ENCODE peak calls at places on chromosome 6, in four cellular contexts. T is pancreas, Z is IMR-90, H is cardiac muscle cell. M is an unnamed sample.
A peak's percentile ranks its signal among the peaks of the same experiment; 100 is the strongest.

GRCh38 chr6:146472918-146473317 is 70.7 kb upstream of the RAB32 start:
- DNase-seq in H (no peak), Z (no peak), T (no peak), M (no peak)

GRCh38 chr6:143099647-143100046 is 39.0 kb downstream of the AIG1 start:
- DNase-seq in H (no peak), T (no peak), Z (no peak), M (no peak)

GRCh38 chr6:12280458-12280857 is 9.7 kb upstream of the EDN1 start:
- DNase-seq in H (peak; percentile 31), Z (peak; percentile 59), T (no peak), M (no peak)

GRCh38 chr6:121443953-121444590 is 8.6 kb downstream of the GJA1 start:
- DNase-seq in H (peak; percentile 36), T (no peak), Z (no peak), M (no peak)

GRCh38 chr6:82976179-82976578 is 89.5 kb downstream of the UBE3D start:
- DNase-seq in H (no peak), Z (no peak), T (no peak), M (no peak)

GRCh38 chr6:93424303-93425064 is 5.1 kb upstream of the EPHA7 start:
- DNase-seq in T (no peak), Z (no peak), H (peak; percentile 42), M (no peak)

GRCh38 chr6:25542984-25543383 is 109.0 kb upstream of the SCGN start:
- DNase-seq in Z (no peak), H (peak; percentile 9), T (no peak), M (no peak)

GRCh38 chr6:148869589-148869988 is 122.8 kb downstream of the UST start:
- DNase-seq in T (no peak), Z (peak; percentile 98), H (peak; percentile 62), M (no peak)

GRCh38 chr6:56749632-56750151 is 107.0 kb upstream of the DST start:
- DNase-seq in Z (peak; percentile 89), T (no peak), H (peak; percentile 32), M (no peak)

GRCh38 chr6:52014391-52014790 is 73.0 kb downstream of the PKHD1 start:
- DNase-seq in T (no peak), Z (no peak), H (no peak), M (no peak)

GRCh38 chr6:41492261-41492891 is 53.8 kb upstream of the FOXP4 start:
- DNase-seq in T (no peak), Z (no peak), H (no peak), M (peak; percentile 46)

GRCh38 chr6:63427951-63428350 is 108.2 kb upstream of the LGSN start:
- DNase-seq in Z (no peak), H (no peak), T (no peak), M (no peak)

GRCh38 chr6:108168501-108168979 is 2.7 kb downstream of the NR2E1 start:
- DNase-seq in H (peak; percentile 28), Z (no peak), T (no peak), M (peak; percentile 71)

GRCh38 chr6:15623282-15624116 is 39.3 kb downstream of the DTNBP1 start:
- DNase-seq in T (no peak), H (peak; percentile 53), Z (peak; percentile 43), M (no peak)

GRCh38 chr6:1485678-1486077 is 96.3 kb downstream of the FOXF2 start:
- DNase-seq in H (peak; percentile 80), T (no peak), Z (peak; percentile 94), M (no peak)

GRCh38 chr6:37303891-37304503 is 46.1 kb upstream of the TMEM217 start:
- DNase-seq in T (no peak), H (peak; percentile 61), Z (peak; percentile 60), M (no peak)

GRCh38 chr6:21885532-21886089 is 292.1 kb downstream of the SOX4 start:
- DNase-seq in Z (peak; percentile 85), H (peak; percentile 88), T (peak; percentile 18), M (no peak)

GRCh38 chr6:108847738-108848115 is 495 bp upstream of the ARMC2 start:
- DNase-seq in H (no peak), Z (no peak), T (no peak), M (no peak)

GRCh38 chr6:123742626-123743025 is 61.0 kb upstream of the NKAIN2 start:
- DNase-seq in H (peak; percentile 2), Z (no peak), T (no peak), M (no peak)

GRCh38 chr6:71248306-71248705 is 40.3 kb upstream of the OGFRL1 start:
- DNase-seq in Z (peak; percentile 75), H (peak; percentile 44), T (no peak), M (no peak)

GRCh38 chr6:84798257-84798656 is 33.9 kb upstream of the TBX18 start:
- DNase-seq in Z (no peak), T (no peak), H (peak; percentile 78), M (no peak)

GRCh38 chr6:55069132-55069781 is 105.1 kb upstream of the HCRTR2 start:
- DNase-seq in H (peak; percentile 71), T (peak; percentile 36), Z (peak; percentile 66), M (no peak)

GRCh38 chr6:21914121-21914973 is 320.8 kb downstream of the SOX4 start:
- DNase-seq in Z (peak; percentile 37), H (peak; percentile 50), T (peak; percentile 59), M (peak; percentile 79)

GRCh38 chr6:90548001-90548400 is 38.9 kb downstream of the MAP3K7 start:
- DNase-seq in Z (peak; percentile 16), H (no peak), T (no peak), M (no peak)

GRCh38 chr6:12791371-12791770 is 74.8 kb downstream of the PHACTR1 start:
- DNase-seq in T (no peak), H (no peak), Z (no peak), M (no peak)

GRCh38 chr6:35048631-35049083 is 92.5 kb downstream of the TCP11 start:
- DNase-seq in Z (peak; percentile 94), T (no peak), H (peak; percentile 86), M (no peak)

GRCh38 chr6:35050988-35051330 is 90.2 kb downstream of the TCP11 start:
- DNase-seq in T (no peak), Z (no peak), H (no peak), M (no peak)

GRCh38 chr6:35049346-35049745 is 91.8 kb downstream of the TCP11 start:
- DNase-seq in T (no peak), H (no peak), Z (no peak), M (no peak)

GRCh38 chr6:35050291-35050987 is 90.7 kb downstream of the TCP11 start:
- DNase-seq in Z (no peak), H (no peak), T (no peak), M (no peak)

DNA sequence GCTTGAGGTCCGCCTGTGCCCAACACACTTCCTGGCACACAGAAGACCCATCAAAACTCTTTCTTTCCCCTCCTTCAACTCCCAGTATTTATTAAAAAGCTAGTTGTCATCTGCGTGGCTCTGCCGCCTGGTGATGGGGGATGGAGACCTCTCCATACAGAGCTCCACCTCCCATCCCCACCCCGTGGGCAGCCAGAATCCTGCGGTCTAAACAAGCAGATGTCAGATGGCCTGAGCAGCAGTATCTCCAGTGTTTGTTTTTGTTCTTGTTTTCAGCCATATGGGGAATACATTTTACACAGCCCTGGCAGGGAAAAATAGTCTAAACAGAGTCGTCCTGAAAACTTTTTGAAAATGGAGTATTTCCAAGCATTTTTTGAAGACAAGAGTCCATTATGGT is 91.3 kb downstream of the TCP11 start:
- DNase-seq in H (peak; percentile 79), Z (peak; percentile 93), T (no peak), M (no peak)
- H3K4me1 ChIP-seq in H (peaks cover 36% of the 10 kb centered on the region), Z (peaks cover 39% of the 10 kb centered on the region), T (peaks cover 18% of the 10 kb centered on the region), M (peaks cover 69% of the 10 kb centered on the region)

DNA sequence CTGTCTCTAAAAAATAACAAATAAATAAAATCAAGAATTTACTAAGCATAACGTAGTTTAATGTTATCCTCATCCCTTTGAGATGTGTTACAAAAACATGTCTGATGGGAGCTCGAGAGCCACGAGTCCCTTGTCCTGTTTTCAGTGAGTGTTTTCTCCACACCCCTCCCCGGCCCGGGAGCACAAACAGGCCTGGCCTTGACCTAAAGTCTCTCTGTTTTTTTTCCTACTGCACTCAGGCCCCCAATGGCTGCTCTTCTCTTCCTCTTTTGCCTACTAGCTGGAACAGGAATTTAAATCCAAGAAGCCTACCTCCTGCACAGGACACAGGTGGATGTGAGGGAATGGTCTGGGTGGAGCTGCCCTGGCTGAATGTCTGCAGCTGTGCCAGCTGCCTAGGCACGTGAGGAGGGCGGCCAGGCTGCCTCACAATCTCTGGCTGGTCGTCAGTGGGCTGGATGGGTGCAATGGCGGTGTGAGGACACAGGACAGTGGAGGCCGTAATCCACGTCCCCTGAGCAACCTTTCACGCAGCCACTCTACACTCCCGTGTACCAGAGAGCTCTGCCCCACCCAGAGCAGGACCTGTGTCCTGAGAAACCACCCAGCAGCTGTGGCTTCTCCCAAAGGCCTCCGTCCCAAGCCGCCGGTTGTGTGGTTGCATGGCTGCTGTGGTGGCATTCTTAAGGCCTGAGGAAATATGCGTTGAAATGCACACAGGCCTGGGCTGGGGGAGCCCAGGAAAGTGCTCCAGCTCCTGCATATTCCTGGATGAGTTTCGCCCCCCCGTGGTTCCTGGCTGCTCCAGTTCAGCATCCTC is 117.5 kb downstream of the FAM120B start:
- DNase-seq in T (no peak), H (no peak), Z (no peak), M (no peak)
- TF ChIP-seq CTCF in T (no peak), H (no peak), Z (peak; percentile 2), M (no peak)

GRCh38 chr6:136767583-136768307 is 24.5 kb downstream of the MAP3K5 start:
- DNase-seq in T (no peak), H (peak; percentile 54), Z (no peak), M (no peak)
- H3K4me1 ChIP-seq in T (peaks cover 48% of the 10 kb centered on the region), H (no peaks in the 10 kb centered on the region), Z (peaks cover 7% of the 10 kb centered on the region), M (peaks cover 63% of the 10 kb centered on the region)

GRCh38 chr6:88165877-88166492 is at the start of gene CNR1:
- DNase-seq in Z (no peak), T (peak; percentile 24), H (peak; percentile 52), M (peak; percentile 92)
- TF ChIP-seq CTCF in Z (no peak), T (no peak), H (no peak), M (peak; percentile 30)

GRCh38 chr6:46381057-46381456 is 110.2 kb downstream of the RCAN2 start:
- DNase-seq in Z (no peak), T (no peak), H (no peak), M (no peak)
- H3K4me1 ChIP-seq in Z (no peaks in the 10 kb centered on the region), T (peaks cover 44% of the 10 kb centered on the region), H (peaks cover 8% of the 10 kb centered on the region), M (no peaks in the 10 kb centered on the region)

GRCh38 chr6:3195377-3195694 is 32.1 kb downstream of the TUBB2B start:
- DNase-seq in H (no peak), Z (no peak), T (no peak), M (no peak)

GRCh38 chr6:3194535-3195376 is 32.7 kb downstream of the TUBB2B start:
- DNase-seq in Z (peak; percentile 46), T (no peak), H (peak; percentile 70), M (no peak)

GRCh38 chr6:3193102-3193837 is 34.2 kb downstream of the TUBB2B start:
- DNase-seq in T (no peak), H (no peak), Z (no peak), M (no peak)

GRCh38 chr6:3196770-3197169 is 30.7 kb downstream of the TUBB2B start:
- DNase-seq in Z (no peak), H (no peak), T (no peak), M (no peak)

GRCh38 chr6:3195695-3196497 is 31.6 kb downstream of the TUBB2B start:
- DNase-seq in H (no peak), T (no peak), Z (no peak), M (no peak)
- TF ChIP-seq CTCF in H (no peak), T (no peak), Z (no peak), M (no peak)

DNA sequence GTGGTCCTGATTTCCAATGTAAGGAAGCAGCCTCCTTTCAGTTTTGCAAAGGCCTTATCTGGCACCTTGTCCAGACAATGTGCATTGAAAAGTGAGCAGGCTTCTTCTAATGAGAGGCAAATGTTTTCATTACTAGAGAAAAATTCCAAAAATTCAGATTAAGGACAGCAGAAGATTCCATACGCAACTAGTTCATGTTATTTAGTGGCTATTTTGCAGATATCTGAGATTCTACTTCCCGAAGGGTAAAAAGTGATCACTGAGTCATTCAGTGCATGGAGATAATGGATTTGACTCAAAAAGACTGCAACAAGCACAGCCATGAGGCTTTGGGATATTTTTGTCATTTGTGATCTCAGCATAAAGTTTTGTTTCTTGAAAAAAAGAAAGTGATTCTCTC is 29.9 kb downstream of the METTL24 start:
- DNase-seq in T (no peak), H (peak; percentile 73), Z (peak; percentile 63), M (no peak)
- H3K4me1 ChIP-seq in T (peaks cover 15% of the 10 kb centered on the region), H (peaks cover 52% of the 10 kb centered on the region), Z (peaks cover 34% of the 10 kb centered on the region), M (peaks cover 15% of the 10 kb centered on the region)